ENCODE peak calls at places on chromosomes 5 and 9, in four cellular contexts. F is H9, S is chondrocyte, Y is B cell. P is an unnamed sample.

GRCh38 chr5:160548949-160549665 is 127.5 kb downstream of the PTTG1 start:
- DNase-seq in F (no peak), S (no peak), Y (no peak), P (no peak)

GRCh38 chr5:9653811-9654210 is 23.7 kb upstream of the TAS2R1 start:
- DNase-seq in F (no peak), S (no peak), Y (no peak), P (peak; percentile 19)

GRCh38 chr9:96478829-96479371 is 28.9 kb downstream of the HABP4 start:
- DNase-seq in F (no peak), S (no peak), Y (no peak), P (no peak)

GRCh38 chr5:79020861-79021561 is 35.9 kb upstream of the ARSB start:
- DNase-seq in F (peak; percentile 52), S (no peak), Y (peak; percentile 55), P (peak; percentile 46)

GRCh38 chr9:6226696-6227095 is 11.1 kb downstream of the IL33 start:
- DNase-seq in F (peak; percentile 27), S (no peak), Y (no peak), P (no peak)

GRCh38 chr5:157761690-157762611 is 18.4 kb downstream of the LSM11 start:
- DNase-seq in F (peak; percentile 39), S (no peak), Y (peak; percentile 55), P (peak; percentile 73)

GRCh38 chr9:124202447-124202971 is 55.2 kb upstream of the NEK6 start:
- DNase-seq in F (no peak), S (no peak), Y (peak; percentile 88), P (peak; percentile 76)

GRCh38 chr9:18331808-18332209 is 142.1 kb upstream of the ADAMTSL1 start:
- DNase-seq in F (no peak), S (no peak), Y (no peak), P (no peak)

GRCh38 chr9:87405677-87406544 is 91.8 kb upstream of the DAPK1 start:
- DNase-seq in F (no peak), S (no peak), Y (no peak), P (no peak)

GRCh38 chr5:85545129-85545528 is 1072.6 kb upstream of the COX7C start:
- DNase-seq in F (no peak), S (no peak), Y (no peak), P (no peak)

GRCh38 chr5:134509308-134510040 is 16.0 kb upstream of the JADE2 start:
- DNase-seq in F (peak; percentile 48), S (peak; percentile 33), Y (no peak), P (no peak)

GRCh38 chr5:124371121-124371706 is 375.2 kb downstream of the ZNF608 start:
- DNase-seq in F (no peak), S (no peak), Y (no peak), P (no peak)

GRCh38 chr5:146052780-146053179 is 52.6 kb downstream of the PLAC8L1 start:
- DNase-seq in F (no peak), S (no peak), Y (no peak), P (no peak)

GRCh38 chr9:82148849-82149544 is 160.4 kb downstream of the SPATA31D1 start:
- DNase-seq in F (no peak), S (no peak), Y (no peak), P (no peak)

GRCh38 chr5:80714570-80715298 is 60.0 kb upstream of the DHFR start:
- DNase-seq in F (no peak), S (no peak), Y (no peak), P (no peak)

GRCh38 chr9:37156781-37157356 is 36.5 kb downstream of the ZCCHC7 start:
- DNase-seq in F (no peak), S (no peak), Y (no peak), P (no peak)

GRCh38 chr5:154302181-154302580 is 111.6 kb downstream of the GALNT10 start:
- DNase-seq in F (no peak), S (no peak), Y (no peak), P (no peak)

GRCh38 chr9:108436470-108436869 is 419.3 kb downstream of the ACTL7B start:
- DNase-seq in F (no peak), S (no peak), Y (no peak), P (no peak)

GRCh38 chr5:144219869-144220268 is 49.2 kb downstream of the KCTD16 start:
- DNase-seq in F (no peak), S (no peak), Y (no peak), P (no peak)

GRCh38 chr5:42074353-42074752 is 149.3 kb downstream of the FBXO4 start:
- DNase-seq in F (no peak), S (no peak), Y (no peak), P (no peak)

GRCh38 chr5:155529366-155529765 is 515.8 kb downstream of the KIF4B start:
- DNase-seq in F (no peak), S (no peak), Y (no peak), P (no peak)

GRCh38 chr9:100352201-100352726 is 478 bp downstream of the TEX10 start:
- DNase-seq in F (peak; percentile 32), S (peak; percentile 79), Y (peak; percentile 41), P (no peak)

GRCh38 chr9:99137225-99137624 is 32.3 kb downstream of the TGFBR1 start:
- DNase-seq in F (no peak), S (no peak), Y (no peak), P (no peak)

GRCh38 chr5:148259288-148259687 is 9.3 kb upstream of the SPINK13 start:
- DNase-seq in F (no peak), S (no peak), Y (no peak), P (no peak)

GRCh38 chr9:107263289-107263688 is 19.8 kb upstream of the RAD23B start:
- DNase-seq in F (no peak), S (no peak), Y (no peak), P (no peak)

GRCh38 chr9:136880651-136881050 is 5.7 kb upstream of the TRAF2 start:
- DNase-seq in F (no peak), S (no peak), Y (no peak), P (peak; percentile 64)
- TF ChIP-seq CTCF in F (no peak), S (no peak), Y (no peak), P (no peak)

DNA sequence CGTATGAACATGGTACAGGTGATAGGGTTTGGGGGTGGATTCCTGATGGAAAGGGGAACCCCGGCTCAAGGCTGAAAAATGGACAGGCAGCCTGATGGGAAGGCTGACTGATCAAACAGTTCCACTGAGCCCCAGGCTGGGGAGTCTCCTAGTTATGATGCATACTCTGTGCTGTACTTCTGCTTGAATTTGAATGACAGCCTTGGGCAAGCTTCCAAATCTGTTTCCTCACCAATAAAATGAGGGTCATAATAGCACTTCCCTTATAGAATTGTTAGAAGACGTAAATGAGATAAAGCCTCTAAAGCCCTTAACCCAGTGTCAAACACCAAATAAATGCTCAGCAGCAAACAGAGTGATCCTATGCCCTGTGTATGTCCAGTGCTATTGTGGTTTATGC is 478.5 kb upstream of the DMAC1 start:
- DNase-seq in F (no peak), S (no peak), Y (no peak), P (no peak)
- TF ChIP-seq CTCF in F (no peak), S (no peak), Y (no peak), P (no peak)

DNA sequence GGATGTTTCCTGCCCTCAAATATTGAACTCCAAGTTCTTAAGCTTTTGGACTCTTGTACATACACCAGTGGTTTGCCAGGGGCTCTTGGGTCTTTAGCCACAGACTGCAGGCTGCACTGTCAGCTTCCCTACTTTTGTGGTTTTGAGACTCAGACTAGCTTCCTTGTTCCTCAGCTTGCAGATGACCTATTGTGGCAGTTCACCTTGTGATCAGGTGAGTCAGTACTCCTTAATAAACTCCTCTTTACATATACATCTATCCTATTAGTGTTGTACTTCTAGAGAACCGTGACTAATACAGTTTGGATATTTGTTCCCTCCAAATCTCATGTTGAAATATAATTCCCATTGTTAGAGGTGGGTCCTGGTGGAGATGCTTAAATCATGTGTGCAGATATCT is 681.9 kb upstream of the ARRDC3 start:
- DNase-seq in F (no peak), S (no peak), Y (no peak), P (no peak)
- TF ChIP-seq CTCF in F (no peak), S (no peak), Y (no peak), P (no peak)

DNA sequence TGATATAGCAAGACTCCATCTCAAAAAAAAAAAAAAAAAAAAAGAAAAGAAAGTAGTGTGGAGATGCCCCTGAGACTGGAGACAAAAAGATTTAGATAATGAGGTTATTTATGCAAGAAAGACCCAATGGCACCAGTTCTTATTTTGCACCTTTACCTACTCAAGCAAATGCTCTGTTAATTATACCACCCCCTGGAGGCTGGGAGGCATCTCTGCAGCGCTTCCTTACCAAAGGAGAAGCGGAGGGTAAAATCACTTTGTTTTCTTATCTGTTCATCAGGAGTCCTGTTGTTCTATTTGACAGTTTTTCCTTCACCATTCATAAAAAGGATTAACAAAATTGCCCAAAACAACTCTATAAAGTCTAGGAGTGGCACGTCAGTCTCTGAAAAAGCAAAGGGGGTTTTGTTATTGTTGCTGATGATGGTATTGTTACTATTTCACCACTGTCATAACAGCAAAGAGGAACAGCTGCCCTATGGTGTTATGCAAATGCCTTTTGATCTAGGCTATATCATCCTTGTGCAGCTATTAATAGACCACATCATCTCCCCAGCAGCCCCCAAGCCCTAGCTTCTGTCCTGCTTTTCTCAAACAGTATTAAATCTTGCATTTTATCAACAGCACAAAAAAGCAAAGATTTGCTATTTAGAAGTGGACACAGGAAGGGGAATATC is 174.0 kb downstream of the PALM2AKAP2 start:
- DNase-seq in F (no peak), S (no peak), Y (peak; percentile 67), P (no peak)
- TF ChIP-seq CTCF in F (peak; percentile 62), S (peak; percentile 57), Y (peak; percentile 57), P (no peak)

GRCh38 chr9:133273819-133274218 is 1.2 kb downstream of the ABO start:
- DNase-seq in F (no peak), S (no peak), Y (no peak), P (no peak)

GRCh38 chr9:133276001-133276884 is 1.2 kb upstream of the ABO start:
- DNase-seq in F (no peak), S (no peak), Y (no peak), P (no peak)

GRCh38 chr9:133276923-133277322 is 1.9 kb upstream of the ABO start:
- DNase-seq in F (no peak), S (no peak), Y (no peak), P (no peak)

GRCh38 chr9:133274236-133275104 is 531 bp downstream of the ABO start:
- DNase-seq in F (no peak), S (no peak), Y (no peak), P (no peak)

GRCh38 chr9:133275105-133276000 is at the start of gene ABO:
- DNase-seq in F (no peak), S (no peak), Y (no peak), P (peak; percentile 49)
- TF ChIP-seq CTCF in F (peak; percentile 40), S (peak; percentile 48), Y (no peak), P (no peak)